ENCODE peak calls at places on chromosomes 7 and 10, in six cellular contexts. K is cardiac fibroblast, T is RCC 7860, X is endothelial cell, V is T-cell, Z is AML-193. E is an unnamed sample.

GRCh38 chr7:114922151-114922651 is 307 bp downstream of the MDFIC start:
- DNase-seq in X (peak; percentile 57), T (peak; percentile 51), K (peak; percentile 74), Z (no peak), V (peak; percentile 31), E (peak; percentile 56)

GRCh38 chr7:27046854-27047549 is 48.8 kb downstream of the HOXA1 start:
- DNase-seq in Z (peak; percentile 65), K (peak; percentile 13), V (no peak), T (peak; percentile 79), X (no peak), E (no peak)

GRCh38 chr10:61124748-61125147 is 180.8 kb upstream of the RHOBTB1 start:
- DNase-seq in V (no peak), T (no peak), Z (no peak), X (no peak), K (no peak), E (no peak)

GRCh38 chr7:45716380-45717203 is 142.4 kb downstream of the ADCY1 start:
- DNase-seq in Z (no peak), X (no peak), T (no peak), K (no peak), V (no peak), E (no peak)

GRCh38 chr10:62045765-62046521 is 144.4 kb downstream of the ARID5B start:
- DNase-seq in K (peak; percentile 95), X (no peak), V (no peak), Z (peak; percentile 19), T (peak; percentile 90), E (no peak)

GRCh38 chr10:130422366-130423324 is 286.5 kb downstream of the GLRX3 start:
- DNase-seq in T (no peak), Z (no peak), V (no peak), K (no peak), X (no peak), E (no peak)

GRCh38 chr10:38027992-38028391 is 17.5 kb downstream of the ZNF33A start:
- DNase-seq in Z (no peak), T (peak; percentile 31), X (no peak), V (no peak), K (no peak), E (no peak)

GRCh38 chr10:9016930-9017329 is 962.4 kb downstream of the GATA3 start:
- DNase-seq in K (no peak), V (no peak), X (no peak), T (no peak), Z (no peak), E (no peak)

GRCh38 chr10:6072215-6072941 is 10.2 kb upstream of the IL2RA start:
- DNase-seq in Z (no peak), X (no peak), K (peak; percentile 19), V (no peak), T (no peak), E (no peak)

GRCh38 chr10:114571316-114571999 is 86.6 kb downstream of the ABLIM1 start:
- DNase-seq in K (peak; percentile 10), X (no peak), Z (no peak), V (no peak), T (no peak), E (no peak)

GRCh38 chr7:5777932-5778331 is 3.5 kb downstream of the RNF216 start:
- DNase-seq in K (no peak), Z (no peak), X (no peak), T (no peak), V (no peak), E (no peak)

GRCh38 chr7:91947948-91948347 is 7.3 kb downstream of the AKAP9 start:
- DNase-seq in K (no peak), V (no peak), Z (no peak), T (no peak), X (no peak), E (no peak)

GRCh38 chr10:132577350-132578005 is 39.9 kb downstream of the INPP5A start:
- DNase-seq in Z (no peak), T (peak; percentile 34), X (no peak), V (no peak), K (peak; percentile 12), E (peak; percentile 33)

GRCh38 chr7:50321678-50322077 is 17.2 kb downstream of the IKZF1 start:
- DNase-seq in X (no peak), V (peak; percentile 73), Z (peak; percentile 38), K (no peak), T (no peak), E (no peak)

GRCh38 chr10:124091646-124092269 is 1.6 kb downstream of the CHST15 start:
- DNase-seq in Z (no peak), T (no peak), V (no peak), X (peak; percentile 41), K (peak; percentile 39), E (peak; percentile 42)

GRCh38 chr7:25950488-25951413 is 201.2 kb upstream of the NFE2L3 start:
- DNase-seq in X (peak; percentile 93), K (peak; percentile 92), T (no peak), Z (peak; percentile 27), V (peak; percentile 84), E (peak; percentile 93)

GRCh38 chr7:155425946-155426345 is 32.0 kb upstream of the EN2 start:
- DNase-seq in T (no peak), V (no peak), Z (no peak), X (no peak), K (no peak), E (peak; percentile 8)

GRCh38 chr10:119313645-119314044 is 106.3 kb downstream of the GRK5 start:
- DNase-seq in K (no peak), Z (no peak), T (peak; percentile 68), X (no peak), V (peak; percentile 42), E (no peak)

GRCh38 chr10:100122780-100123179 is 41.1 kb upstream of the CPN1 start:
- DNase-seq in Z (no peak), X (no peak), K (no peak), V (no peak), T (no peak), E (no peak)

GRCh38 chr10:98312816-98313215 is 44.8 kb upstream of the LOXL4 start:
- DNase-seq in X (no peak), V (no peak), T (no peak), Z (no peak), K (no peak), E (no peak)

GRCh38 chr10:63515002-63515763 is 6.0 kb upstream of the REEP3 start:
- DNase-seq in Z (no peak), T (peak; percentile 65), X (no peak), V (no peak), K (peak; percentile 78), E (no peak)